ENCODE peak calls at places on chromosomes 1 and 21, in nine cellular contexts. Q, C, Z, H, G, U, O, P and M are unnamed samples.

GRCh38 chr1:213277036-213277435 is 226.0 kb downstream of the RPS6KC1 start:
- DNase-seq in Z (no peak), C (no peak), P (no peak), O (no peak), U (no peak), H (no peak), G (no peak), Q (no peak), M (no peak)

GRCh38 chr1:168755800-168756418 is 26.9 kb upstream of the DPT start:
- DNase-seq in H (no peak), P (no peak), C (no peak), U (no peak), Q (no peak), G (no peak), Z (no peak), O (no peak), M (no peak)

GRCh38 chr1:81834921-81835698 is 34.4 kb downstream of the ADGRL2 start:
- DNase-seq in Q (no peak), P (no peak), U (peak), H (no peak), O (peak), C (peak), Z (no peak), G (no peak), M (no peak)

GRCh38 chr1:99728494-99729235 is 37.8 kb downstream of the FRRS1 start:
- DNase-seq in H (no peak), G (no peak), P (no peak), Q (peak), Z (no peak), U (no peak), O (no peak), C (peak), M (no peak)

GRCh38 chr21:31897311-31897710 is 24.5 kb downstream of the HUNK start:
- DNase-seq in Z (no peak), U (no peak), G (no peak), P (no peak), Q (no peak), C (peak), O (no peak), H (no peak), M (no peak)

GRCh38 chr1:31064115-31064514 is 1.4 kb downstream of the PUM1 start:
- DNase-seq in O (no peak), C (no peak), P (no peak), U (no peak), Z (no peak), H (no peak), Q (no peak), G (no peak), M (no peak)

GRCh38 chr1:28602536-28603439 is 10.7 kb downstream of the RAB42 start:
- DNase-seq in H (peak), U (no peak), C (peak), O (peak), Q (peak), G (peak), Z (no peak), P (peak), M (no peak)

GRCh38 chr1:184840596-184840995 is 85.9 kb upstream of the EDEM3 start:
- DNase-seq in C (no peak), H (no peak), O (no peak), Z (no peak), Q (no peak), U (no peak), G (no peak), P (no peak), M (no peak)

GRCh38 chr1:183884512-183884911 is 79.6 kb downstream of the RGL1 start:
- DNase-seq in Q (no peak), G (no peak), U (no peak), C (no peak), O (no peak), H (no peak), P (no peak), Z (no peak), M (no peak)

GRCh38 chr1:159949891-159950480 is 4.1 kb downstream of the SLAMF9 start:
- DNase-seq in Q (no peak), U (no peak), H (no peak), G (peak), C (no peak), P (no peak), O (no peak), Z (no peak), M (peak)

GRCh38 chr1:209455666-209456065 is 127.8 kb upstream of the CAMK1G start:
- DNase-seq in Q (no peak), U (no peak), H (no peak), P (no peak), O (no peak), Z (no peak), G (no peak), C (no peak), M (no peak)

GRCh38 chr21:42407476-42407875 is 3.8 kb downstream of the UBASH3A start:
- DNase-seq in C (no peak), P (no peak), H (no peak), O (no peak), G (no peak), Z (no peak), Q (no peak), U (no peak), M (no peak)

GRCh38 chr1:156623946-156624813 is 5.0 kb downstream of the HAPLN2 start:
- DNase-seq in H (peak), C (peak), P (peak), U (peak), O (peak), Q (no peak), Z (peak), G (peak), M (no peak)

GRCh38 chr1:101293461-101294045 is 56.7 kb downstream of the S1PR1 start:
- DNase-seq in U (no peak), Z (no peak), Q (no peak), H (no peak), G (no peak), O (no peak), C (peak), P (no peak), M (no peak)

GRCh38 chr1:59477286-59477685 is 180.4 kb downstream of the FGGY start:
- DNase-seq in G (no peak), C (peak), P (no peak), H (no peak), O (peak), Q (no peak), Z (no peak), U (no peak), M (no peak)

GRCh38 chr1:226082959-226083302 is 20.4 kb downstream of the H3-3A start:
- DNase-seq in P (peak), C (no peak), Z (peak), G (peak), U (peak), O (peak), Q (peak), H (peak), M (peak)

DNA sequence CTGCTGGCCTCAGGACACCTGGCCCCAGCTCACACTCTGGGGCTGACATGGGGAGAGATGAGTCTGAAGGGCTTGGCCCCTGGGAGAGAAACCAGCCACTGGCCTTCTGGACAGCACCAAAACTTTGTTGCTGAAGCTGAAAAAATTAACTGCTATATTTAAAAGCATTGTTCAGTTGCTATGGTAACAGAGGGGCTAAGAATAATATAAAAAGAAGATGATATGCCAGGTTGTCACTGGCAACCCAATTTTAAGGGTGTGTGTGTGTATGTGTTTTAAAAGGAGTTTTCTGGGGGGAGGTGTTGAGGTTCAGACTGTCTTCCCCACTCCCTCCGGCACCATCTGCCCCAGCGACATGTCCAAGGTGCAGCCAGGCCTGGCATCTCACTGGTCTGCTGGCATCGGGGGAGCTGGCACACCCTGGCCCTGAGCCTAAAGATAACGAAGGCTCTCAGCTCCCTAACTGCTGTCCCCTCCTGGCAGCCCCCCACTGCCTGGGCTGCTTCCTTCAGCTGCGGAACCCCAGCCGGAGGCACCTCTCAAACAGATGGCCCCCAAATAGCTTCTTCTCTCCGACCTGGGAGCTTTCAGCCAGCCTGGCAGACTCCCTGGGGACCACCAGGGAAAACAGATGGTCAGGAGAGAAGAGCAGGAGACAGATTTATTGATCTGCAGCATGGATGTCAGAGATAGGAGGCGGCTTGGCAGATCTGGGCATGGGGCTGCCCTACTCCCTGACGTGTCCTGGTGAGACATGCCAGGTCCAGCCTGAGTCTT is 203.9 kb downstream of the HIVEP3 start:
- DNase-seq in U (no peak), H (no peak), G (no peak), C (no peak), P (no peak), Q (no peak), O (no peak), Z (no peak), M (no peak)
- H3K27ac ChIP-seq in U (no peak), H (no peak), G (no peak), C (no peak), P (no peak), Q (no peak), O (no peak), Z (no peak), M (no peak)

GRCh38 chr1:17440074-17440826 is 773 bp upstream of the RCC2 start:
- DNase-seq in H (no peak), U (no peak), G (no peak), Q (no peak), C (no peak), P (no peak), O (peak), Z (no peak), M (no peak)

GRCh38 chr1:17442841-17443240 is 3.4 kb upstream of the RCC2 start:
- DNase-seq in U (no peak), O (no peak), G (no peak), H (no peak), C (no peak), P (no peak), Q (no peak), Z (no peak), M (no peak)

GRCh38 chr1:17441265-17441992 is 2.0 kb upstream of the RCC2 start:
- DNase-seq in G (no peak), P (peak), Q (peak), H (no peak), O (peak), U (no peak), Z (no peak), C (peak), M (no peak)

GRCh38 chr1:17440827-17441168 is 1.3 kb upstream of the RCC2 start:
- DNase-seq in C (no peak), O (peak), G (no peak), Q (no peak), P (no peak), H (no peak), U (no peak), Z (no peak), M (no peak)

GRCh38 chr1:17441993-17442357 is 2.5 kb upstream of the RCC2 start:
- DNase-seq in O (no peak), P (no peak), Z (no peak), U (no peak), Q (no peak), G (no peak), H (no peak), C (no peak), M (no peak)
- H3K4me3 ChIP-seq in O (no peak), P (no peak), Z (no peak), U (no peak), Q (peak), G (no peak), H (no peak), C (no peak), M (no peak)

GRCh38 chr1:155084722-155085503 is 6.3 kb downstream of the EFNA3 start:
- DNase-seq in U (peak), G (peak), Z (peak), Q (peak), H (peak), C (peak), O (peak), P (peak), M (peak)

GRCh38 chr1:155082301-155082940 is 3.8 kb downstream of the EFNA3 start:
- DNase-seq in G (no peak), O (no peak), Q (no peak), Z (no peak), P (no peak), U (no peak), H (no peak), C (no peak), M (no peak)

GRCh38 chr1:155082941-155083541 is 4.4 kb downstream of the EFNA3 start:
- DNase-seq in Z (no peak), G (no peak), Q (no peak), C (no peak), H (no peak), O (no peak), U (no peak), P (no peak), M (no peak)

GRCh38 chr1:155085504-155086181 is 7.0 kb downstream of the EFNA3 start:
- DNase-seq in Z (peak), C (peak), P (peak), U (no peak), O (no peak), Q (peak), G (peak), H (peak), M (peak)

DNA sequence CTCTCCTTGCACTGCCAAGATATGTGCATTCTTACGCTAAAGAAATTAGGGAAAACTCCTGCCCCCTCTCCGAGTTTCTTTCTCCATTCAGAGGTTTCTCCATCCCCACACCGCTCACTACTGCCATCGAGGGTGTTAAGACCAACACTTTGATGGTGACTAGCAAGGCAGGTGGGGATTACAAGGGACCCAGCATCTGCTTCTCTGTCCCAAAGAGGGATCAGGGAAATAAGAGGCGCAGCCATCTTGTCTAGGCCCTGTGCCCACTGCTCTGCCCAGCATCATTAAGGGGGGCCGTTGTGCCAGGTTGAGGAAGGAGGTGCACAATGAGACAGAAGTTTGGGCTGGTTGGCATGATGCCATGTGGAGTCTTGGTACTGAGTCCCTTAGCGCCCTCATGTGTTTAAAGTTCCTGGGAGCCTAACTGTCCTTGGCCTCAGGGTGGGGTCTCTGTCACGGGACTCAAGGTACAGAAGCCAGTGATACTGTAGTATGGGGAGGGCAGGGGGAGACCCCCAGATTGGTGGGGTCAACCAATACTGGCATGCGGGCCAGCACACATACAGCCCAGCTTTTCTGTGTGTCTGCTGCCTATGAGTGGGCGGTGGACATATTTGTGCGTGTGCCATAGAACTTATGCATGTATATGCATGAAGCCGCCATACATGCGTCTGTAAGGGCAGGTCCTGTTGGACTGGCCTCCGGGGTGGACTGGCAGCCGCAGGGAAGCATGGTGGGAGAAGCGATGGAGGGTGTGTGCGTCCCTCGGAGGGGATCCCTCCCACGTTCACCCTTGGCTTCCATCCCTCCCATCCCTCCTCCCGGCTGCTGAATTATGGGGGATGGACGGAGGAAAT is 5.5 kb downstream of the EFNA3 start:
- DNase-seq in C (no peak), Q (peak), Z (no peak), O (peak), G (no peak), H (peak), P (peak), U (no peak), M (peak)
- TF ChIP-seq CTCF in C (peak), Q (peak), Z (no peak), O (peak), G (no peak), H (no peak), P (peak), U (no peak), M (no peak)

GRCh38 chr1:201731142-201731541 is 97.8 kb upstream of the IPO9 start:
- DNase-seq in Q (no peak), Z (no peak), U (no peak), P (no peak), G (no peak), O (no peak), H (no peak), C (no peak), M (no peak)

GRCh38 chr1:201731592-201731991 is 97.4 kb upstream of the IPO9 start:
- DNase-seq in Q (no peak), H (no peak), O (no peak), U (peak), C (no peak), G (no peak), P (no peak), Z (no peak), M (no peak)

GRCh38 chr1:201726700-201727099 is 102.3 kb upstream of the IPO9 start:
- DNase-seq in P (no peak), U (no peak), H (no peak), O (no peak), Q (no peak), Z (no peak), G (no peak), C (no peak), M (no peak)

GRCh38 chr1:201730611-201731010 is 98.3 kb upstream of the IPO9 start:
- DNase-seq in Z (no peak), C (no peak), H (no peak), U (no peak), Q (no peak), P (no peak), G (no peak), O (no peak), M (no peak)

DNA sequence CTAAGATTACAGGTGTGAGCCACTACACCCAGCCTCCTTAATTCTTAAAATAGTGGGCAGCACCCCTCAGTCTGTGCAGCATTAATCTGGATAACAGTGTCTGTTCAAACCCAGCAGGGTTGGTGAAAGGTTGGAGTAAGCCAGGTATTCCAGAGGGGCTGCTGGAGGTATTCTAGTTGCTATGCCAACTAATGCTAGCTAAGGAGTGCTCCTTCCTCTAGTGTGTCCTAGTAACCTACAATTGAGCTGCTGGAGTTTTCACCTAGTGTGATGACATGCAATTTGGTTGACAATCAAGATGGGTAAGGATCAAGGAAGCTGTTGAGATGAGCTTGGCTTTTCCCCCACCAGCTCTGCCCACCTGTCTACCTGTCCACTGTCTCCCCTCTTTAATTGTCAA is 100.2 kb upstream of the IPO9 start:
- DNase-seq in Z (no peak), C (no peak), Q (no peak), H (no peak), G (no peak), P (no peak), U (no peak), O (no peak), M (no peak)
- H3K27ac ChIP-seq in Z (no peak), C (no peak), Q (no peak), H (no peak), G (no peak), P (no peak), U (peak), O (no peak), M (no peak)

GRCh38 chr1:116559304-116559761 is 11.5 kb downstream of the CD58 start:
- DNase-seq in C (no peak), P (no peak), U (no peak), Q (no peak), H (no peak), Z (no peak), O (no peak), G (no peak), M (no peak)
- H3K4me3 ChIP-seq in C (no peak), P (no peak), U (no peak), Q (no peak), H (no peak), Z (no peak), O (no peak), G (no peak), M (no peak)

GRCh38 chr1:10685196-10685850 is 111.1 kb downstream of the CASZ1 start:
- DNase-seq in H (no peak), Q (no peak), Z (no peak), O (no peak), G (no peak), U (no peak), P (no peak), C (no peak), M (no peak)
- TF ChIP-seq CTCF in H (no peak), Q (no peak), Z (no peak), O (no peak), G (no peak), U (no peak), P (no peak), C (no peak), M (no peak)

GRCh38 chr1:171420810-171421209 is 64.5 kb upstream of the PRRC2C start:
- DNase-seq in Z (no peak), H (no peak), C (no peak), O (no peak), U (no peak), G (no peak), P (no peak), Q (no peak), M (no peak)
- H3K27ac ChIP-seq in Z (no peak), H (no peak), C (no peak), O (no peak), U (no peak), G (no peak), P (peak), Q (no peak), M (no peak)